ENCODE peak calls at places on chromosome 7, in ten cellular contexts. K is PC-9, N is A549, O is endothelial cell of umbilical vein, E is uterus, X is endodermal cell, J is Peyer's patch, F is GM23338, V is spleen, P is fibroblast of lung. U is an unnamed sample. For H3K4me1, the result is how much of the 10 kb centered on the place peaks cover.

GRCh38 chr7:100093498-100093897 is 4.7 kb downstream of the COPS6 start:
- DNase-seq in K (no peak), N (no peak), O (no peak), E (no peak), X (peak), J (no peak), F (no peak), V (no peak), P (no peak), U (no peak)

GRCh38 chr7:130149575-130150139 is 55.5 kb downstream of the TMEM209 start:
- DNase-seq in K (no peak), N (no peak), O (no peak), E (no peak), X (no peak), J (peak), F (no peak), V (peak), P (no peak), U (no peak)

GRCh38 chr7:38675500-38676106 is 44.4 kb upstream of the AMPH start:
- DNase-seq in K (no peak), N (no peak), O (no peak), E (no peak), X (peak), J (no peak), F (peak), V (no peak), P (no peak), U (no peak)

GRCh38 chr7:100431286-100431735 is 1.7 kb downstream of the MEPCE start:
- DNase-seq in K (no peak), N (no peak), O (no peak), E (no peak), X (peak), J (peak), F (no peak), V (peak), P (no peak), U (no peak)

GRCh38 chr7:15651693-15652092 is 34.8 kb downstream of the MEOX2 start:
- DNase-seq in K (no peak), N (no peak), O (no peak), E (no peak), X (no peak), J (no peak), F (no peak), V (no peak), P (no peak), U (no peak)

GRCh38 chr7:47298636-47299035 is 283.3 kb downstream of the TNS3 start:
- DNase-seq in K (no peak), N (no peak), O (no peak), E (no peak), X (peak), J (no peak), F (no peak), V (no peak), P (no peak), U (peak)

GRCh38 chr7:12949060-12950045 is 261.9 kb downstream of the ARL4A start:
- DNase-seq in K (no peak), N (no peak), O (peak), E (no peak), X (no peak), J (no peak), F (no peak), V (no peak), P (peak), U (no peak)

GRCh38 chr7:107506683-107507339 is 37.0 kb downstream of the GPR22 start:
- DNase-seq in K (peak), N (no peak), O (peak), E (no peak), X (no peak), J (peak), F (no peak), V (no peak), P (peak), U (no peak)

GRCh38 chr7:143013897-143014296 is 13.0 kb downstream of the OR9A2 start:
- DNase-seq in K (no peak), N (no peak), O (peak), E (no peak), X (no peak), J (no peak), F (no peak), V (no peak), P (peak), U (no peak)

GRCh38 chr7:133602291-133602690 is 349.4 kb downstream of the EXOC4 start:
- DNase-seq in K (no peak), N (no peak), O (peak), E (no peak), X (no peak), J (no peak), F (peak), V (no peak), P (peak), U (no peak)

GRCh38 chr7:17071866-17072265 is 190.1 kb upstream of the AGR3 start:
- DNase-seq in K (no peak), N (no peak), O (no peak), E (no peak), X (no peak), J (no peak), F (no peak), V (no peak), P (no peak), U (no peak)

GRCh38 chr7:31023877-31024276 is 28.2 kb upstream of the ADCYAP1R1 start:
- DNase-seq in K (no peak), N (no peak), O (no peak), E (no peak), X (no peak), J (no peak), F (no peak), V (peak), P (no peak), U (no peak)

GRCh38 chr7:54180796-54181195 is 361.4 kb upstream of the VSTM2A start:
- DNase-seq in K (no peak), N (no peak), O (no peak), E (no peak), X (no peak), J (no peak), F (no peak), V (no peak), P (no peak), U (no peak)

GRCh38 chr7:75625868-75626267 is 112.9 kb downstream of the HIP1 start:
- DNase-seq in K (no peak), N (no peak), O (no peak), E (no peak), X (no peak), J (no peak), F (no peak), V (no peak), P (no peak), U (no peak)

GRCh38 chr7:1243290-1243963 is 10.8 kb downstream of the UNCX start:
- DNase-seq in K (no peak), N (no peak), O (no peak), E (no peak), X (no peak), J (no peak), F (no peak), V (no peak), P (no peak), U (no peak)

GRCh38 chr7:2893411-2893861 is 49.3 kb upstream of the GNA12 start:
- DNase-seq in K (no peak), N (no peak), O (no peak), E (no peak), X (no peak), J (no peak), F (no peak), V (no peak), P (no peak), U (no peak)

GRCh38 chr7:13875496-13876074 is 113.9 kb downstream of the ETV1 start:
- DNase-seq in K (no peak), N (no peak), O (no peak), E (no peak), X (no peak), J (no peak), F (no peak), V (no peak), P (peak), U (no peak)

GRCh38 chr7:142581341-142581740 is 167.9 kb upstream of the PRSS1 start:
- DNase-seq in K (peak), N (no peak), O (no peak), E (no peak), X (no peak), J (no peak), F (no peak), V (no peak), P (peak), U (no peak)

GRCh38 chr7:140082770-140083169 is 20.0 kb upstream of the PARP12 start:
- DNase-seq in K (no peak), N (no peak), O (no peak), E (no peak), X (no peak), J (no peak), F (no peak), V (no peak), P (no peak), U (no peak)

GRCh38 chr7:140081774-140082425 is 19.1 kb upstream of the PARP12 start:
- DNase-seq in K (no peak), N (no peak), O (no peak), E (no peak), X (no peak), J (no peak), F (no peak), V (no peak), P (no peak), U (no peak)

GRCh38 chr7:140080919-140081318 is 18.2 kb upstream of the PARP12 start:
- DNase-seq in K (no peak), N (no peak), O (no peak), E (no peak), X (no peak), J (no peak), F (no peak), V (no peak), P (no peak), U (no peak)

GRCh38 chr7:140078392-140078791 is 15.6 kb upstream of the PARP12 start:
- DNase-seq in K (no peak), N (no peak), O (no peak), E (no peak), X (peak), J (no peak), F (peak), V (no peak), P (no peak), U (no peak)

DNA sequence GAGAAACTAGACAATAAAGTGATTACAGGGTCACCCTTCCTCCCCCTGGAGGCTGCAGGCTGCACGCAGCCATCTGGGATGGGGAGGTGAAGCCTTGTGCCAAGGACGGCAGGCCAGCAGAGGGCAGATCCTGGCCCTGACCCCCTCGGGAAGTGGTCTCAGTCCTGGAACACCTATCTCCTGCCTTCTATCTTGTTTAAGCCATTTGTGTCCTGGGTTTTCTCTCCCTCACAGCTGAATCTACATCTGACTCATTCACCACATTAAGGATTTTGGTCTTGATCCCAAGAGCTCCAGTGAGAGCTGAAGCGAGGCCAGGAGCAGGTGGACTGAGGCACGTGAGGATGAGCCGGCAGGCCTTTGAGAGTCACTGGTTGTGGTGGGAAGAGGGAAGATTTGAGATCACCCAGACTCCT is 16.4 kb upstream of the PARP12 start:
- DNase-seq in K (no peak), N (peak), O (peak), E (peak), X (peak), J (no peak), F (peak), V (no peak), P (peak), U (no peak)
- TF ChIP-seq CTCF in K (peak), N (peak), O (peak), E (no peak), X (peak), J (no peak), F (peak), V (peak), P (peak), U (no peak)

GRCh38 chr7:18654709-18655108 is 159.2 kb downstream of the HDAC9 start:
- DNase-seq in K (no peak), N (no peak), O (no peak), E (no peak), X (no peak), J (no peak), F (no peak), V (no peak), P (no peak), U (no peak)

GRCh38 chr7:18653381-18654155 is 158.0 kb downstream of the HDAC9 start:
- DNase-seq in K (no peak), N (no peak), O (no peak), E (no peak), X (no peak), J (no peak), F (no peak), V (no peak), P (peak), U (no peak)

GRCh38 chr7:18655969-18656761 is 160.6 kb downstream of the HDAC9 start:
- DNase-seq in K (no peak), N (no peak), O (no peak), E (no peak), X (no peak), J (no peak), F (no peak), V (no peak), P (no peak), U (no peak)

GRCh38 chr7:18659746-18660145 is 164.2 kb downstream of the HDAC9 start:
- DNase-seq in K (no peak), N (no peak), O (no peak), E (no peak), X (no peak), J (no peak), F (no peak), V (no peak), P (no peak), U (no peak)

GRCh38 chr7:18655506-18655905 is 160.0 kb downstream of the HDAC9 start:
- DNase-seq in K (no peak), N (no peak), O (no peak), E (no peak), X (no peak), J (no peak), F (no peak), V (no peak), P (no peak), U (no peak)
- H3K27ac ChIP-seq in K (no peak), N (no peak), O (no peak), E (peak), X (no peak), J (no peak), F (no peak), V (no peak), P (no peak), U (no peak)

GRCh38 chr7:139744768-139745250 is 33.0 kb downstream of the HIPK2 start:
- DNase-seq in K (no peak), N (no peak), O (no peak), E (peak), X (no peak), J (no peak), F (no peak), V (no peak), P (no peak), U (no peak)

GRCh38 chr7:139743267-139743966 is 34.4 kb downstream of the HIPK2 start:
- DNase-seq in K (no peak), N (no peak), O (no peak), E (no peak), X (no peak), J (no peak), F (no peak), V (no peak), P (no peak), U (no peak)

GRCh38 chr7:139745330-139746143 is 32.3 kb downstream of the HIPK2 start:
- DNase-seq in K (no peak), N (no peak), O (no peak), E (no peak), X (no peak), J (no peak), F (no peak), V (no peak), P (no peak), U (peak)

GRCh38 chr7:139741813-139742344 is 35.9 kb downstream of the HIPK2 start:
- DNase-seq in K (no peak), N (no peak), O (peak), E (no peak), X (no peak), J (no peak), F (no peak), V (no peak), P (no peak), U (no peak)

GRCh38 chr7:139743967-139744767 is 33.6 kb downstream of the HIPK2 start:
- DNase-seq in K (no peak), N (no peak), O (no peak), E (no peak), X (no peak), J (no peak), F (no peak), V (no peak), P (peak), U (no peak)
- H3K4me1 ChIP-seq in K (under half), N (half or more), O (under half), E (under half), X (under half), J (under half), F (under half), V (under half), P (under half), U (half or more)

DNA sequence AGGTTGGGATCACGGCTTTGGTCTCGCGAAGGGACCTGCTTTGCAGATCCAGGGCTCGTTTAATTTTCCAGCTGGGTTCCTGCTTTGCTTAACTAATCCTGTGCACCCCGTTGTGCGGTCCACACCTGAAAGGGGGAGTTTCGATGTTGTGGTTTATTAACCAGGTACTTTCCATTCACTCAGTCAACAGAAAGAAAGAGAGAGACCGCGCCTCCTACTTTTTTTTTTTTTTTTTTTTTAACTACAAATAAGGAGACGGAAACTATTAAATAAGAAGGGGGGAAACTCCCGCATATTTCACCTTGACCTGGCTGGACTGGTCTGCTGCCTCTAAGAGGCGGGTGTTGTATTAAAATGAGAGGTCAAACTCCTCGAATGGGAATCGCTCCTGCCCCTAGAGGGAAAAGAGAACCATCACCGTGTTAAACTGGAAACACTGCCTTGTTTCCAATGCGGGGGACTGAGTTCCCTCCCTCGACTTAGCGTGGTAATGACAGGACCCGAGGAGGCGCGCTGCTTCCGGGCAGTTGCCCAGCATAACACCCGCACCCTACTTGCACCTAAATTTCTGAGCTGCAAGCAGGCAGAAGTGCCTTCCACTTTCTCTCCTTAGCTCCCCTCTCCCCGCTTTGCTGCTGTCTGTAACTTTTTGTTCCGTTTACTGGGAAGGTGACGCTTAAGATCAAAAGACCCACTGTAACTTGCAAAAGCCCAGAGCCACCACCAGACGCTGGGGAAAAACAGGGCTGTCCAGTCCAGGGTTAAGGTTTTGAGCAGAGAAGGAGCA is 1.1 kb upstream of the ITGB8 start:
- DNase-seq in K (peak), N (peak), O (peak), E (peak), X (peak), J (peak), F (peak), V (peak), P (peak), U (no peak)
- TF ChIP-seq CTCF in K (peak), N (peak), O (peak), E (peak), X (peak), J (no peak), F (peak), V (no peak), P (no peak), U (no peak)

DNA sequence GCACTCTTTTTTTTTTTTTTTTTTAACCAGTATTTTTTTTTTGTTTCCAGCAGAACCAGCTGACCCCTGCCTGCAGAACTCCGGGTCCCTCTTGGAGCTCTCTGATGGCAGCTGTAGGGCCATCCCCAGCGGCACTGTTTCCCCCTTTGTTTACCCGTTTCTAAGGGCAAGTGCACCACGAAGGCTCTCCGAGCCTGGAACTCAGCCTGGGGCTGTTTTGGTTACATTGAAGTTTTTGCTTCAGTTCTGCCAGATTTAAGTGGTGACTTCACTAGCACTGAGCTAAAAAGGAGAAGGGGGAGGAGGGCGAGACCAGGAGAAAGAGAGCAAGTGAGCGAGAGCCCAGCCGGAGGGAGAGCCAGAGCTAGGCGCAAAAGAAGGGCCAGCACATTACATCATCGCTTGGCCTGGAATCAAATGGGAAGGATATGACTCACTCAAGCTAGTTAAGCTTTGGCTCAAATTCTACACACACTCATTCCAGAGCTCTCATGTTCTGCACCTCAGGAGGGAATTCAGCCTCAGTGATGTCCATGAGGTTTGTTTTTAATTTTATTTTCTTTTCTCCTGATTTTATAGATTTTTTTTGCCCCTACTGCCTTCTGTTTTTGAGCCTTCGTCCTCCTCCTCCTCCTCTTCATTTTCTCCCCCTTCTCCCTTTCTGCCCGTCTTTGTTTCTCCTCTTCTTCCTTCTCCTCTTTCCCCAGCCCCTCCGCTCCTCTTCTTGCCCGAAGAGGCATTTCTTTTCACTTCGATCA is 272.3 kb downstream of the TRIL start:
- DNase-seq in K (peak), N (peak), O (peak), E (peak), X (peak), J (peak), F (peak), V (peak), P (peak), U (no peak)
- H3K27ac ChIP-seq in K (peak), N (peak), O (peak), E (peak), X (peak), J (peak), F (peak), V (peak), P (peak), U (peak)